ENCODE peak calls at places on chromosomes 5 and 9, in four cellular contexts. N is tibial artery, U is H1, T is neural progenitor cell. M is an unnamed sample. For H3K36me3, the result is how much of the 10 kb centered on the place peaks cover.

GRCh38 chr5:5492087-5492933 is 69.8 kb downstream of the ICE1 start:
- DNase-seq in U (no peak), T (peak), N (no peak), M (peak)

GRCh38 chr5:73114029-73114688 is 6.2 kb upstream of the TMEM171 start:
- DNase-seq in N (no peak), T (no peak), U (no peak), M (no peak)

GRCh38 chr9:127418037-127418471 is 6.1 kb upstream of the ZNF79 start:
- DNase-seq in U (peak), N (no peak), T (peak), M (peak)

GRCh38 chr5:32231929-32232328 is 57.8 kb upstream of the GOLPH3 start:
- DNase-seq in T (no peak), U (no peak), N (no peak), M (no peak)

GRCh38 chr9:20582150-20582549 is 40.1 kb downstream of the MLLT3 start:
- DNase-seq in U (no peak), N (no peak), T (no peak), M (no peak)

GRCh38 chr5:159220206-159220605 is 10.9 kb upstream of the RNF145 start:
- DNase-seq in N (no peak), T (no peak), U (no peak), M (no peak)

GRCh38 chr5:180799194-180799593 is 3.4 kb downstream of the MGAT1 start:
- DNase-seq in U (no peak), T (peak), N (peak), M (peak)

GRCh38 chr9:98906273-98907040 is 37.2 kb upstream of the COL15A1 start:
- DNase-seq in T (no peak), U (no peak), N (peak), M (no peak)

GRCh38 chr9:6805532-6805931 is 47.8 kb downstream of the KDM4C start:
- DNase-seq in N (no peak), T (no peak), U (no peak), M (no peak)

GRCh38 chr5:9544056-9544455 is 1.8 kb downstream of the SEMA5A start:
- DNase-seq in T (no peak), U (no peak), N (no peak), M (no peak)

GRCh38 chr9:119375892-119376291 is 6.7 kb upstream of the BRINP1 start:
- DNase-seq in U (no peak), T (peak), N (no peak), M (peak)

GRCh38 chr5:158500019-158500418 is 599.7 kb downstream of the EBF1 start:
- DNase-seq in N (no peak), U (no peak), T (no peak), M (no peak)

GRCh38 chr5:174292348-174292747 is 246.8 kb downstream of the NSG2 start:
- DNase-seq in T (no peak), U (no peak), N (no peak), M (no peak)

GRCh38 chr9:112174223-112174964 is 703 bp downstream of the SUSD1 start:
- DNase-seq in U (no peak), N (peak), T (peak), M (peak)

GRCh38 chr9:109997682-109998081 is 210.3 kb downstream of the C9orf152 start:
- DNase-seq in N (no peak), U (no peak), T (peak), M (no peak)

GRCh38 chr5:17234384-17234783 is 17.0 kb downstream of the BASP1 start:
- DNase-seq in T (no peak), U (no peak), N (no peak), M (no peak)

GRCh38 chr9:27154923-27155322 is 45.9 kb downstream of the TEK start:
- DNase-seq in N (no peak), T (no peak), U (no peak), M (no peak)

GRCh38 chr5:146188358-146188757 is 5.9 kb upstream of the LARS1 start:
- DNase-seq in U (no peak), T (no peak), N (no peak), M (no peak)

GRCh38 chr9:133584167-133584558 is 25.0 kb downstream of the FAM163B start:
- DNase-seq in T (no peak), U (no peak), N (no peak), M (no peak)

GRCh38 chr9:119951090-119951489 is 581.9 kb upstream of the BRINP1 start:
- DNase-seq in N (no peak), T (no peak), U (no peak), M (no peak)

GRCh38 chr9:113463418-113464285 is at the start of gene RGS3:
- DNase-seq in T (peak), N (peak), U (peak), M (no peak)

GRCh38 chr9:38326122-38326521 is 66.4 kb upstream of the ALDH1B1 start:
- DNase-seq in N (no peak), T (no peak), U (no peak), M (no peak)

GRCh38 chr5:126808619-126809018 is 31.7 kb downstream of the LMNB1 start:
- DNase-seq in N (no peak), U (no peak), T (peak), M (no peak)

GRCh38 chr5:40799248-40799647 is 1.1 kb upstream of the PRKAA1 start:
- DNase-seq in U (no peak), N (no peak), T (no peak), M (no peak)

DNA sequence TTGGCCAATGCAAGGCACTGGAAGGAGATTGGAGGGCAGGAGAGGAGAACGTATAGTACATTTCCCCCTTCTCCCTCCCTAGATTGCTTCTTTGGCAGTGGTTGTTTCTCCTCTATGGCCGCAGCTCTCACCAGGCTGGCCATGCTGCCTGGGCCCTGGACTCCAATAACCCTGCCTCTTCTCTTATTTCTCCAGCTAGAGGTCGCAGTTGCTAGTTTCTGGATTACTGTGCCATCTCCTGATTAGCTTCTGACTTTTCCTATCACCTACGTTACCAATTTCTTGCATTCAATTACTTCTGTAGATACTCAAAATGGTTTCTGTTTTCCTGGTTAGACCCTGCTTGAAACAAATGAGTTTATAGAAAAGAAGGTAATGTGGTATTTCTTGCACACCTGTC is 2.4 kb upstream of the MACIR start:
- DNase-seq in N (no peak), U (no peak), T (peak), M (no peak)
- TF ChIP-seq CTCF in N (no peak), U (no peak), T (peak), M (peak)

GRCh38 chr9:122567901-122568300 is 15.0 kb downstream of the OR1N2 start:
- DNase-seq in T (no peak), N (no peak), U (no peak), M (no peak)
- H3K36me3 ChIP-seq in T (under half), N (under half), U (under half), M (under half)

GRCh38 chr5:57302643-57303042 is 128.8 kb downstream of the GPBP1 start:
- DNase-seq in T (no peak), N (no peak), U (no peak), M (no peak)
- TF ChIP-seq CTCF in T (no peak), N (no peak), U (no peak), M (no peak)

DNA sequence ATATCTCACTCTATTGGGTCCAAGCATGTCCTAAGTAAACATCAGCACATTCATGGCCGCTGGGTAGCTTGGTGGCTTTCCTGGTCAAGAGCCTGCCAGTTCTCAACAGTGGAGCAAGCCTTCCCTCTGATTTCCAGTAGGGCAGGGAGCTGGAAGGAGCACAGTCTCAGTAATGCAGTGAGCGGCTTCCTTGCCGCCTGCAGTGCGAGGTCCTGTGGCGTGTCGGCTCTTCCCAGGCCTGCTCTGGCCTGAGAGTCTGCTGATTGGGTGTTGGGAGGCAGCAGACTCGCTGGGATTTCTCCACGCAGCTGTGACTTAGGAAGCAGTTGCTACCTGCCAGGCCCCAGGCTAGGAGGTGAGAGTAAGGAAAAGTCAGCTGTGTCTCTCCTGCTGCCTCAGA is 51.3 kb downstream of the SPTAN1 start:
- DNase-seq in T (no peak), N (no peak), U (no peak), M (no peak)
- H3K36me3 ChIP-seq in T (under half), N (half or more), U (under half), M (half or more)

GRCh38 chr9:77293949-77294348 is 116.6 kb downstream of the VPS13A start:
- DNase-seq in U (no peak), N (no peak), T (no peak), M (no peak)

GRCh38 chr9:77290373-77290772 is 113.0 kb downstream of the VPS13A start:
- DNase-seq in N (no peak), T (no peak), U (no peak), M (no peak)

DNA sequence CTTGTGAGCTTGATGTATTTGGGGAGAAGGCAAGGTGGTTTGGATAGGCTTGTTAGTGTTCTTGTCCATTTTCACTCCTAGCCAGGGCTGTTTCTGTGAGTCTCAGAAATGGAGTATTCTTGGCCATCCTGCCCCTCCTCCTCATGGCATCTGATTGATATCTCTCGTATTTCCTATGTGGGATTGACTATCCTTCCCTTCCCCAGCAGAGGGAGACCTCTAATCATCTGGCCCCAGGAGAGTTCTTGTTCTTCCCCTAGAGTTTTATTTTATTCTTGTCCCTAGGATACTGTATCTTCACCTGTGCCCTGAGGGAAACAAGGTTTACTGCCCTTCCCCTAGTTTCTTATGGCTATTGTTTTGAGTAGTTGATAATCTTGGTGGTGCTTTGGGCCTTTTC is 114.4 kb downstream of the VPS13A start:
- DNase-seq in T (peak), N (no peak), U (no peak), M (peak)
- TF ChIP-seq CTCF in T (peak), N (no peak), U (peak), M (peak)

M was measured in WERI-Rb-1.